ENCODE peak calls at places on chromosome 14, in six cellular contexts. C is tibial nerve, S is A549, E is K562, R is SK-N-SH, T is transverse colon. G is an unnamed sample.

GRCh38 chr14:69713976-69714716 is 52.8 kb upstream of the SRSF5 start:
- DNase-seq in C (no peak), T (peak; percentile 32), R (no peak), S (no peak), E (no peak), G (no peak)

GRCh38 chr14:78443834-78444233 is 273.7 kb downstream of the NRXN3 start:
- DNase-seq in C (no peak), T (no peak), S (no peak), E (no peak), R (no peak), G (no peak)

GRCh38 chr14:52706286-52706685 is 714 bp upstream of the PSMC6 start:
- DNase-seq in E (peak; percentile 81), R (peak; percentile 44), C (no peak), S (peak; percentile 20), T (no peak), G (no peak)

GRCh38 chr14:59306775-59307174 is 118.3 kb downstream of the DAAM1 start:
- DNase-seq in R (no peak), S (peak; percentile 28), T (no peak), E (no peak), C (no peak), G (no peak)

GRCh38 chr14:20631023-20631820 is 10.3 kb downstream of the OR6S1 start:
- DNase-seq in R (no peak), S (peak; percentile 82), C (peak; percentile 61), E (peak; percentile 69), T (peak; percentile 37), G (peak; percentile 71)

GRCh38 chr14:54175298-54175942 is 218.8 kb upstream of the BMP4 start:
- DNase-seq in R (peak; percentile 54), C (peak; percentile 86), E (peak; percentile 58), T (peak; percentile 67), S (peak; percentile 75), G (peak; percentile 42)

GRCh38 chr14:22845103-22845394 is 8.7 kb downstream of the MMP14 start:
- DNase-seq in R (no peak), S (no peak), T (no peak), E (no peak), C (no peak), G (no peak)

GRCh38 chr14:42045393-42045792 is 438.7 kb downstream of the LRFN5 start:
- DNase-seq in C (no peak), R (no peak), E (no peak), S (no peak), T (no peak), G (no peak)

GRCh38 chr14:73599494-73599893 is 7.8 kb downstream of the ACOT4 start:
- DNase-seq in C (no peak), E (no peak), S (no peak), R (no peak), T (no peak), G (no peak)

GRCh38 chr14:94129758-94130414 is 482 bp upstream of the IFI27L2 start:
- DNase-seq in S (peak; percentile 52), R (peak; percentile 59), E (peak; percentile 58), T (no peak), C (peak; percentile 63), G (peak; percentile 68)

GRCh38 chr14:89359477-89360222 is 57.4 kb downstream of the FOXN3 start:
- DNase-seq in S (no peak), R (no peak), T (no peak), C (peak; percentile 54), E (no peak), G (no peak)

GRCh38 chr14:105091335-105092123 is 26.3 kb upstream of the GPR132 start:
- DNase-seq in R (no peak), C (no peak), T (peak; percentile 94), S (peak; percentile 99), E (no peak), G (peak; percentile 52)

GRCh38 chr14:68583527-68584275 is 209.2 kb downstream of the ZFP36L1 start:
- DNase-seq in T (no peak), S (no peak), C (no peak), R (no peak), E (no peak), G (no peak)

GRCh38 chr14:45251912-45252311 is 1.1 kb downstream of the MIS18BP1 start:
- DNase-seq in T (no peak), R (peak; percentile 9), C (no peak), E (peak; percentile 24), S (peak; percentile 27), G (no peak)

GRCh38 chr14:56268039-56268438 is 149.8 kb downstream of the PELI2 start:
- DNase-seq in E (no peak), C (no peak), T (no peak), S (no peak), R (no peak), G (no peak)

GRCh38 chr14:105418269-105419054 is 1.2 kb upstream of the MTA1 start:
- DNase-seq in R (no peak), E (no peak), T (no peak), C (no peak), S (no peak), G (no peak)

GRCh38 chr14:100298551-100299237 is 7.5 kb downstream of the SLC25A29 start:
- DNase-seq in S (no peak), C (no peak), R (no peak), T (no peak), E (no peak), G (no peak)

GRCh38 chr14:53183071-53183470 is 29.9 kb upstream of the DDHD1 start:
- DNase-seq in T (no peak), C (no peak), S (no peak), E (no peak), R (no peak), G (no peak)

GRCh38 chr14:88605594-88605993 is 42.8 kb downstream of the ZC3H14 start:
- DNase-seq in S (no peak), E (no peak), C (no peak), T (no peak), R (no peak), G (no peak)

DNA sequence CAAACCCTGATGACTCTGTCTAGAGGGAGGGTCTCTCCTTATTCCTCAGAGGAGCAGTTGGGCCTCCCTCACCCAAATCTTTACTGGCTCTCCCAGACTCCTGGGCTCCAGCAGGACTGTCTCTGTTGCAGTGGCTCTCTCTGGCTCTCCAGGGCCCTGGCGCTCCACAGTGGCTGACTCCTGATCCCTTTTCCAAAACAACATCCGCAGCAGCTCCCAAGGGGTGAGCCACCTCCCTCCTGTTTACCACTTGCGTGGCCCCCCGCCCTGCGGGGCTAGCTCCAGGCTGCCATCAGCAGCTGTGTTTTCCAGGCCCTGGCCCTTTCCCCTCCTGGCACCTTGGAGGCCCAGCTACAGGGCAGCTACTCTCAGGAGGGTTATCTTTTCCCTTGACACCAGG is 123.5 kb downstream of the CALM1 start:
- DNase-seq in R (no peak), S (no peak), C (no peak), T (no peak), E (no peak), G (no peak)
- H3K4me1 ChIP-seq in R (peaks cover 41% of the 10 kb centered on the region), S (peaks cover 24% of the 10 kb centered on the region), C (peaks cover 6% of the 10 kb centered on the region), T (peaks cover 61% of the 10 kb centered on the region), E (peaks cover 26% of the 10 kb centered on the region), G (peaks cover 21% of the 10 kb centered on the region)

GRCh38 chr14:24196071-24197061 is 1.1 kb upstream of the TM9SF1 start:
- DNase-seq in T (no peak), S (peak; percentile 27), C (no peak), E (peak; percentile 50), R (no peak), G (no peak)

GRCh38 chr14:24197066-24197465 is 1.8 kb upstream of the TM9SF1 start:
- DNase-seq in C (no peak), E (peak; percentile 50), T (no peak), R (no peak), S (no peak), G (no peak)

GRCh38 chr14:24194186-24194872 is 912 bp downstream of the TM9SF1 start:
- DNase-seq in R (no peak), C (no peak), T (no peak), S (no peak), E (no peak), G (no peak)

GRCh38 chr14:24194873-24195185 is 412 bp downstream of the TM9SF1 start:
- DNase-seq in T (no peak), S (no peak), E (no peak), C (no peak), R (no peak), G (no peak)

DNA sequence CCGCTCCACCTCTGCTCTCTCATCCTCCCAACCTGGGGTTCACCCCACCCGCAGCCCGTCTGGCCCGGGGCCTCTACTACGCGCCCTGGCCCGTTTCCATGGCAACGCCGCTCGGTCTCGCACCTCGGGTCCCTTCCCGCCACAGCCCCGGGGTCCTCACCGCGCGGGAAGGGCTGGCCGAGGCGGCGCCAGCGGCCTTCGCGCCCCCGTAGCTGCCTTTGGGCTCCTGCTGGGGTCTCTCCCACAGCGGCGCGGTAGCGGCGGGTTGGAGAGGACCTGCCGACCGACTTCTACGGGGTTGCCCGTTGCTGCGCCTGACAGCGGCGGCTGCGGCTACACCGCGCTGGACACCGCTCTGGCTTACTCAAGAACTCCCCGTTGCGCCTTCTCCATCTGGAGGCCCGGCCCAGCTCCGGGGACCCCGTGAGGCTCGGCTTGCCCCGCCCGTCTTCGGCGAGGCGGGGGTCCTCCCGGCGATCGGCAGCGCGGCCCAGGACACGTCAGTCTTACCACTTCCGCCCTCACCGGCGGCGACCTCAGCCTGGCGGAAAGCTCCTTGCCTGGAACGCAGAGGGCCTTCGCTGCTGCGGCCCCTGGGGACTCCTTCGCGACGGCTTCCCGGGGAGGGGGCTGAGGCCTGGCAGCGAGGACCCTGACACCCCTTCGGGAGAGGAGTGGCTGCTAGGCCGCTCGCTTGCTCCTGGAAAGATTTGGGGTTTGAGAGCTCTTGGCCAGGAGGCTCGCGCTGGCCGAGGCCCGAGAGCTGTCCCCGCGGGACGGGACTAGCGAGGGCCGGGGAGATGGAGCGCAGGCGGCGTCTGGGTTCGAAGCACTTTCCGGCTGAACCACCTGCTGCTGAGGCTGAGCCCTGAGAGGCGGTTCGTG is at the start of gene TM9SF1:
- DNase-seq in E (peak; percentile 89), S (peak; percentile 90), C (peak; percentile 77), T (peak; percentile 90), R (peak; percentile 94), G (peak; percentile 90)
- TF ChIP-seq EP300 in E (no peak), S (no peak), C (peak; percentile 93), T (no peak), R (no peak), G (no peak)

DNA sequence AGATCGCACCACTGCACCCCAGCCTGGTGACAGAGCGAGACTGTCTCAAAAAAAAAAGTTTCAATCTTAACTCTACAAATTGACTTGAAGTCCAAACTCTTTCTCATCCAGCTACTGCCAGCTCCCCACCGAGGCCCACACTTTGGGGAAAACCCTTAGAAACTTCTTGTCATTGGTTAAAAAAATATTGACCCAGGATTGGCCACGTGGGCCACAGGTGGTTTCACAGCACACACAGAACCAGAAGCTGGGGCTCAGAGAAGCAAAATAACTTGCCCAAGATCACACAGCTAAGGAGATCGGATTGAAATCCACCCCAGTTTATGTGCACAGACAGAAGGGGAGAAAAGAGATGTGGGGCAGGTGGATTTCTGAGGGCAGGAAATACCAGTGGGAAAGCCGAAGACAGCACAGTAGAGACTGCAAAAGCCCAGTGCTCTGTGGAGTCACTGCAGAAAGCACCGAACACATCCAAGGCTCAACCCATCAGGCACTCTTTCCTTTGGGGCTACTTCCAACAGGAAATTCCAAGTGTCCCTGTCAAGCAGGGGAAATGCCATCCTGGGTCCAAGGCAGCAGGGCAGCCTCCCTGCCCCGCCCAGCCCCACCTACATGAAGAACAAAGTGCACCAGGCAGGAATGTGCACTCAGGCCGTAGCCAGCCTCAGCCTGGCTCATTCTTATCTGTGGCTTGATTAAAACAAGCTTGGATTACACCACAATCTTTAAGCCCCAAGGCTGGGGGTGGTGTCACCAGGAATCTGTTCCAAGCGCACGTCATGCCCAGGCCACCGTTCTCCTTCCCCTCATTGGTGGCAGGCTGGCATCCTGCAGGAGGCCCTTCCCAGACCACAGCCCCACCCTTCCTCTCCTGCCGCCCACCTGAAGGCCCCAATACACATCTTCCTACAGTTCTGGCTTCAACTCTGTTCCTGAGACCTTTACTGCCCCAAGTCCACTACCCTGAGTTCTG is 72.5 kb downstream of the ITPK1 start:
- DNase-seq in R (peak; percentile 81), E (no peak), S (peak; percentile 95), T (peak; percentile 92), C (no peak), G (no peak)
- H3K27ac ChIP-seq in R (peak overlapping the region; percentile 36), E (no peak overlapping the region), S (peak overlapping the region; percentile 88), T (peak overlapping the region; percentile 90), C (peak overlapping the region; percentile 95), G (no peak overlapping the region)

GRCh38 chr14:103518416-103519042 is 4.1 kb downstream of the CKB start:
- DNase-seq in R (peak; percentile 92), C (peak; percentile 69), T (peak; percentile 80), E (peak; percentile 77), S (peak; percentile 63), G (peak; percentile 80)
- H3K4me1 ChIP-seq in R (peaks cover 20% of the 10 kb centered on the region), C (peaks cover 48% of the 10 kb centered on the region), T (peaks cover 46% of the 10 kb centered on the region), E (peaks cover 72% of the 10 kb centered on the region), S (peaks cover 41% of the 10 kb centered on the region), G (peaks cover 10% of the 10 kb centered on the region)

G was measured in ovary.